ENCODE peak calls at places on chromosomes 3 and 15, in four cellular contexts. H is A549, U is ovary, T is HCT116. P is an unnamed sample.

GRCh38 chr3:111978833-111979688 is at the start of gene ABHD10:
- DNase-seq in H (peak; percentile 99), U (peak; percentile 95), T (peak; percentile 100), P (peak; percentile 99)

GRCh38 chr3:103440539-103441113 is 1005.8 kb downstream of the ZPLD1 start:
- DNase-seq in H (peak; percentile 4), U (no peak), T (peak; percentile 29), P (peak; percentile 1)

GRCh38 chr15:72318408-72318942 is 1.5 kb downstream of the CELF6 start:
- DNase-seq in H (peak; percentile 11), U (no peak), T (no peak), P (no peak)

GRCh38 chr3:11651900-11652299 is 8.2 kb upstream of the VGLL4 start:
- DNase-seq in H (no peak), U (no peak), T (peak; percentile 21), P (peak; percentile 26)

GRCh38 chr3:184272269-184272668 is 3.6 kb upstream of the ECE2 start:
- DNase-seq in H (no peak), U (no peak), T (no peak), P (no peak)

GRCh38 chr3:178514411-178514800 is 21.8 kb upstream of the KCNMB2 start:
- DNase-seq in H (no peak), U (no peak), T (no peak), P (no peak)

GRCh38 chr3:188169826-188170455 is 16.0 kb downstream of the LPP start:
- DNase-seq in H (no peak), U (no peak), T (no peak), P (no peak)

GRCh38 chr15:67048281-67049279 is 16.8 kb upstream of the SMAD3 start:
- DNase-seq in H (peak; percentile 98), U (no peak), T (no peak), P (peak; percentile 98)

GRCh38 chr3:140541975-140542653 is 135.8 kb upstream of the TRIM42 start:
- DNase-seq in H (no peak), U (no peak), T (no peak), P (no peak)

GRCh38 chr3:140545197-140545596 is 132.7 kb upstream of the TRIM42 start:
- DNase-seq in H (no peak), U (no peak), T (no peak), P (no peak)

GRCh38 chr3:140545756-140546155 is 132.1 kb upstream of the TRIM42 start:
- DNase-seq in H (no peak), U (no peak), T (no peak), P (no peak)

GRCh38 chr3:140537075-140537474 is 140.8 kb upstream of the TRIM42 start:
- DNase-seq in H (no peak), U (no peak), T (no peak), P (no peak)

DNA sequence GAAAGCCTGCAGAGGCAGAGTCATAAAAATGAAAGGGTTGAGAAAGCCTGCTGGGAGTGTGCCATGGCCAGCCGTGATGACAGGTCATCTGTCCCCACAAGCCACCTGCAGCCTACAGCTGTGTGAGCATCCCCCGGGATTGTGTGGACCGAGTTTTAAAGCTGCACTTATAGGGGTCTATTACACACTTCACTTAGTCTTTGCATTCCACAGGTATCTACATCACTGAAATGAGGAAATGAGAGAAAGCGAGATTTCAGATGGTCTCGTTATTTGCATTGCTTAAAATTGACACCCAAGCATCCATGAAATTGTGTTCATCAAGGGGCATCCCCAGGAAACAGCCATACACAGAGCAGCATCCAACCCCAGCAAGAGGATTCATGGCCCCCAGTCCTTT is 137.6 kb upstream of the TRIM42 start:
- DNase-seq in H (no peak), U (no peak), T (no peak), P (no peak)
- H3K27ac ChIP-seq in H (no peak overlapping the region), U (no peak overlapping the region), T (no peak overlapping the region), P (no peak overlapping the region)

GRCh38 chr3:46628980-46629379 is 16.7 kb downstream of the FAM240A start:
- DNase-seq in H (no peak), U (peak; percentile 35), T (no peak), P (no peak)

GRCh38 chr3:46629571-46630517 is 17.5 kb downstream of the FAM240A start:
- DNase-seq in H (peak; percentile 70), U (peak; percentile 86), T (peak; percentile 52), P (peak; percentile 71)

GRCh38 chr3:46639221-46639620 is 26.9 kb downstream of the FAM240A start:
- DNase-seq in H (no peak), U (no peak), T (no peak), P (no peak)

GRCh38 chr3:46632792-46633191 is 20.5 kb downstream of the FAM240A start:
- DNase-seq in H (no peak), U (no peak), T (no peak), P (no peak)

DNA sequence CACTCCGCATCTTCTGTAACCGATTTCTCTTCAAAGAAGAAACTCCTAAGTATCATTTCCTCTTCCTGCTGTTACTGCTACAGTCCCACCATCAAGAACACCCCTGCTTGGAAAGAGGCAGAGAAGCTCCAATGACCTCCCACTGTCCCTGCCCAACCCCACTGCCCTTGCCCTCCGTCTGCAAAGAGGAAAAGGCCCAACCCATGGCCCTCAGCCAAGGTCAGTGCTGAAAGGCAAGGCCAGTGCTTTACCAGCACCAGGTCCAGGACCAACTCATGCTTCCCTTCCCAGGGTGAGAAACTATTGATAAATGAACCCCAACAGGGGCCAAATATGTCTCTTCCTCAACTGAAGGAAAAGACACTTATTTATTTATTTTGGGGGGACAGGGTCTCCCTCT is 22.5 kb downstream of the FAM240A start:
- DNase-seq in H (no peak), U (no peak), T (no peak), P (no peak)
- H3K27ac ChIP-seq in H (no peak overlapping the region), U (no peak overlapping the region), T (no peak overlapping the region), P (no peak overlapping the region)

DNA sequence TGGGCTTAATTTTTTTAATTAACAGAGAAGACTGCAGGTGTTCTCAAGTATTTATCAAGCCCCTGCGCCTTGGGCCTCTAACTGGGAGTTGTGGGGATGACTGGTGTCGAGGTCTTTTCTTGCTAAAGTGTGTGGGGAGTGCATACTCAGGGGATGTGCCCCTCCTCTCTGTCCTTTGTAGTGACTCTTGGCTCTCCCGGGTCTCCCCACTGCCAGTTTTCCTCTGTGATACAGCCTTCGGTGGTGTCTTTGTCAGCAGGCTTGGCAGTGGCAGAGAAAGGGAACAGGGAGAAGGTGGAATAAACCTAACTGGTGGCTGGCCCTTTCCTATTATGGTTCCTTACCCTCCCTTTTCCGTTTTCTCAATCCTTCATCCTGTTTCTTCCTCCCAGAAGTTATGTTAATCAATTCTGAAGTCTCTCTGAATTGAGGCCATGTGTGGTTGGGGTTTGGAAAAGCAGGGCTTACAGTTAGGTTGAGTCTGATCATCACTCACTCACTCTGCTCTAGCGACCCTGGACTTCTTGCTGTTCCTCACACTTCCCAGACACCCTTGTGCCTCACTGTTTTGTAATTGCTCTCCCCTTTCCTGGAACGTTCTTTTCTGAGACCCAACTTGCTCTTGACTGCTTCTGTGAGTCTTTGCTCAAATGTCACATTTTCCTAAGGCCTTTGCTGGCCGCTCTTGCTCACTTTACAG is 158.1 kb downstream of the PTPRG start:
- DNase-seq in H (no peak), U (no peak), T (no peak), P (no peak)
- H3K27ac ChIP-seq in H (no peak overlapping the region), U (no peak overlapping the region), T (no peak overlapping the region), P (no peak overlapping the region)

GRCh38 chr15:40878785-40879184 is 4.8 kb upstream of the RHOV start:
- DNase-seq in H (no peak), U (no peak), T (no peak), P (no peak)
- H3K27ac ChIP-seq in H (no peak overlapping the region), U (no peak overlapping the region), T (peak overlapping the region; percentile 6), P (no peak overlapping the region)

DNA sequence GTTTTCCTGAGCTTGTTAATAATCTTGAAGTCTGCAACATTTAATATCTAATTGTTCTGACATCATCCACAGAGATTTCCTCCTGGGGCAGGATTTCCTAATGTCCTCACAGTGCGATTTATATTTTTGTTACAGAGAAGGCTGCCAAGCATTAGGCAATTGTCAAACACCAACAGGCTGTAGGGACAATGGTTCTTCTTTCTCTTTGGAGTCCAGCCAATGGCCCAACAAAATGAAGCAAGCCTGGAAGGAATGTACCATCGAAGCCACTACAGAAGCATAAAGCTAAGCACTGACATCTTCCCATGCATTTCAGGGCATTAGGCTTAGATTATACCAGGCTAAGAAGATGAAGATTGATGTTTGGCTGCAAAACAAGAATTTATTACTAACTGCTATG is 173.0 kb upstream of the FRMD4B start:
- DNase-seq in H (no peak), U (no peak), T (no peak), P (no peak)
- H3K27ac ChIP-seq in H (no peak overlapping the region), U (no peak overlapping the region), T (no peak overlapping the region), P (no peak overlapping the region)

GRCh38 chr15:77025066-77025435 is 30.1 kb downstream of the PSTPIP1 start:
- DNase-seq in H (no peak), U (no peak), T (no peak), P (no peak)

GRCh38 chr15:77026501-77027110 is 31.7 kb downstream of the PSTPIP1 start:
- DNase-seq in H (no peak), U (peak; percentile 16), T (no peak), P (no peak)

GRCh38 chr15:77025471-77025901 is 30.6 kb downstream of the PSTPIP1 start:
- DNase-seq in H (no peak), U (peak; percentile 16), T (no peak), P (no peak)

GRCh38 chr15:77027111-77027696 is 32.3 kb downstream of the PSTPIP1 start:
- DNase-seq in H (no peak), U (no peak), T (no peak), P (no peak)

GRCh38 chr15:77025941-77026411 is 31.1 kb downstream of the PSTPIP1 start:
- DNase-seq in H (no peak), U (peak; percentile 10), T (no peak), P (no peak)
- H3K27ac ChIP-seq in H (no peak overlapping the region), U (no peak overlapping the region), T (no peak overlapping the region), P (no peak overlapping the region)

GRCh38 chr15:58554758-58555157 is 123.0 kb downstream of the LIPC start:
- DNase-seq in H (no peak), U (no peak), T (no peak), P (no peak)

GRCh38 chr15:58551084-58551763 is 119.4 kb downstream of the LIPC start:
- DNase-seq in H (no peak), U (no peak), T (no peak), P (no peak)

GRCh38 chr15:58553365-58553918 is 121.7 kb downstream of the LIPC start:
- DNase-seq in H (no peak), U (no peak), T (no peak), P (no peak)

GRCh38 chr15:58551764-58552504 is 120.1 kb downstream of the LIPC start:
- DNase-seq in H (no peak), U (no peak), T (no peak), P (peak; percentile 95)

DNA sequence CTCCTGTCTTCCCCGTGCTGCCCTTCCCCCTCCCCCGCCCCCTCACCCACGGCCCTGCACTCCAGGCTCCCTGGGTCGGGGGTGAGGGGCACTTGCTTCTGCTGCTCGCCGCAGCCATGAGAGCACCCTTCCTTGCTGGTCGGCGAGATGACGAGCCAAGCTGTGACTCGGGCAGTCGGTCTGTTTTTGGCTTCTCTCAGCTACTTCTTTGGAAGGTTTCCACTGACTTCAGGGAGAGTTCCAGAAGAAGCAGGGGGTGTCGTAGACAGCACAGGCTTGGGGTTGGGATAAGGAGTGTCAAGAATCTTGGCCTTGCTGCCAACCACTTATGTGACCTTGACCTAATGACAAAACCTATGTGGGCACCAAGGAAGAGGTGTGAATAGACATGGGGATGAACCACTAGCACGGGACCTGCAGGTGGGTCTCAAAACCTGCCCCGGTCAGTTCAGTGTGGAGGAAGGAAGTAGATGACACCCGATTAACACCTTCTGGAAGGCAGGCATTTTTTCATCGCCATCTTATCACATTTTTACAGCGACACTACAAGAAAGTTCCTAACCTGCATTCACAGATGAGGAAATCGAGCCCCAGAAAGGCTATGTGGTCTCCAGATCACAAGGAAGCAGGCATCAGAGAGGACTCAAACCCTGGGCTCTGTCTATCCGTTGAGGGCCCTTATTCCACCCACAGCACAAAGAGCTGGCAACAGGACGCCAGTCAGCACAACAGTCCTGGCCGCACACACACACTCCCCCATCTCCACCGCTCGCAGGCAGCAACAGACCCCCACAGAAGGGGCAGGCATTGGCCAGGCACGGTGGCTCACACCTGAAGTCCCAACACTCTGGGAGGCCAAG is 120.9 kb downstream of the LIPC start:
- DNase-seq in H (no peak), U (no peak), T (no peak), P (no peak)
- H3K27ac ChIP-seq in H (peak overlapping the region; percentile 54), U (no peak overlapping the region), T (no peak overlapping the region), P (peak overlapping the region; percentile 79)